ENCODE peak calls at places on chromosome 21, in six cellular contexts. G is Calu3; U is effector CD4-positive, alpha-beta T cell; A is G401; Y is AG09309; W is breast epithelium. I is an unnamed sample.

GRCh38 chr21:25995283-25995682 is 175.3 kb downstream of the APP start:
- DNase-seq in Y (no peak), W (no peak), A (peak; percentile 93), G (no peak), U (no peak), I (peak; percentile 58)

GRCh38 chr21:35940074-35940927 is 120.0 kb downstream of the SETD4 start:
- DNase-seq in U (no peak), A (peak; percentile 67), Y (peak; percentile 57), W (peak; percentile 32), G (peak; percentile 41), I (peak; percentile 48)

GRCh38 chr21:36254106-36254941 is 65.7 kb upstream of the MORC3 start:
- DNase-seq in W (no peak), Y (no peak), U (no peak), A (no peak), G (no peak), I (no peak)

GRCh38 chr21:38741976-38742309 is 63.8 kb upstream of the ETS2 start:
- DNase-seq in U (no peak), G (no peak), W (no peak), A (no peak), Y (no peak), I (no peak)

GRCh38 chr21:34365794-34366193 is 2.0 kb downstream of the KCNE2 start:
- DNase-seq in G (no peak), W (no peak), A (no peak), U (no peak), Y (no peak), I (no peak)

GRCh38 chr21:17673261-17674020 is 60.7 kb upstream of the BTG3 start:
- DNase-seq in A (no peak), Y (peak; percentile 1), U (no peak), W (peak; percentile 57), G (no peak), I (no peak)

GRCh38 chr21:45295576-45296365 is 8.1 kb upstream of the POFUT2 start:
- DNase-seq in U (no peak), A (no peak), G (no peak), W (peak; percentile 13), Y (peak; percentile 83), I (no peak)

GRCh38 chr21:26732442-26733221 is 112.6 kb downstream of the ADAMTS1 start:
- DNase-seq in A (peak; percentile 16), U (no peak), W (no peak), Y (no peak), G (peak; percentile 44), I (no peak)

GRCh38 chr21:33314096-33314495 is 10.7 kb upstream of the IFNAR1 start:
- DNase-seq in A (no peak), W (no peak), U (no peak), G (no peak), Y (peak; percentile 52), I (no peak)

GRCh38 chr21:46038871-46039397 is 57.4 kb downstream of the COL6A1 start:
- DNase-seq in Y (peak; percentile 69), U (no peak), W (peak; percentile 61), A (no peak), G (peak; percentile 59), I (no peak)